ENCODE peak calls at places on chromosomes 4 and X, in eight cellular contexts. One of them, this sample, is unnamed.

GRCh38 chr4:36281384-36282106 is at the start of gene DTHD1:
- DNase-seq in effector CD4-positive, alpha-beta T cell: no peak
- DNase-seq in activated T-cell treated with anti-CD3 and anti-CD28 coated beads for 1 hour: no peak
- DNase-seq in MM.1S: no peak
- DNase-seq in SK-N-SH: no peak
- DNase-seq in ACHN: no peak
- DNase-seq in RCC 7860: no peak
- DNase-seq in cortex of kidney: no peak
- DNase-seq in this sample: no peak

GRCh38 chr4:161696957-161697356 is 466.8 kb downstream of the FSTL5 start:
- DNase-seq in MM.1S: no peak
- DNase-seq in activated T-cell treated with anti-CD3 and anti-CD28 coated beads for 1 hour: no peak
- DNase-seq in SK-N-SH: no peak
- DNase-seq in ACHN: no peak
- DNase-seq in effector CD4-positive, alpha-beta T cell: no peak
- DNase-seq in cortex of kidney: no peak
- DNase-seq in RCC 7860: no peak
- DNase-seq in this sample: no peak

GRCh38 chrX:3963980-3964379 is 250.5 kb upstream of the PRKX start:
- DNase-seq in SK-N-SH: no peak
- DNase-seq in cortex of kidney: no peak
- DNase-seq in MM.1S: peak; percentile 7
- DNase-seq in ACHN: no peak
- DNase-seq in effector CD4-positive, alpha-beta T cell: no peak
- DNase-seq in activated T-cell treated with anti-CD3 and anti-CD28 coated beads for 1 hour: no peak
- DNase-seq in RCC 7860: no peak
- DNase-seq in this sample: no peak

GRCh38 chr4:17619416-17620105 is 5.1 kb downstream of the MED28 start:
- DNase-seq in ACHN: no peak
- DNase-seq in effector CD4-positive, alpha-beta T cell: no peak
- DNase-seq in activated T-cell treated with anti-CD3 and anti-CD28 coated beads for 1 hour: no peak
- DNase-seq in MM.1S: no peak
- DNase-seq in SK-N-SH: no peak
- DNase-seq in cortex of kidney: no peak
- DNase-seq in RCC 7860: no peak
- DNase-seq in this sample: no peak

GRCh38 chr4:158826057-158826456 is 57.2 kb downstream of the FNIP2 start:
- DNase-seq in SK-N-SH: no peak
- DNase-seq in effector CD4-positive, alpha-beta T cell: no peak
- DNase-seq in RCC 7860: no peak
- DNase-seq in MM.1S: peak; percentile 82
- DNase-seq in ACHN: no peak
- DNase-seq in cortex of kidney: no peak
- DNase-seq in activated T-cell treated with anti-CD3 and anti-CD28 coated beads for 1 hour: no peak
- DNase-seq in this sample: no peak

GRCh38 chr4:19005211-19005610 is 983.7 kb upstream of the LCORL start:
- DNase-seq in RCC 7860: no peak
- DNase-seq in effector CD4-positive, alpha-beta T cell: no peak
- DNase-seq in cortex of kidney: no peak
- DNase-seq in ACHN: no peak
- DNase-seq in activated T-cell treated with anti-CD3 and anti-CD28 coated beads for 1 hour: no peak
- DNase-seq in SK-N-SH: no peak
- DNase-seq in MM.1S: no peak
- DNase-seq in this sample: no peak

GRCh38 chr4:151753056-151753455 is 7.8 kb downstream of the GATB start:
- DNase-seq in cortex of kidney: no peak
- DNase-seq in RCC 7860: no peak
- DNase-seq in effector CD4-positive, alpha-beta T cell: no peak
- DNase-seq in activated T-cell treated with anti-CD3 and anti-CD28 coated beads for 1 hour: no peak
- DNase-seq in ACHN: no peak
- DNase-seq in SK-N-SH: no peak
- DNase-seq in MM.1S: no peak
- DNase-seq in this sample: no peak

GRCh38 chr4:84499065-84499982 is at the start of gene NKX6-1:
- DNase-seq in ACHN: peak; percentile 94
- DNase-seq in RCC 7860: peak; percentile 54
- DNase-seq in effector CD4-positive, alpha-beta T cell: no peak
- DNase-seq in cortex of kidney: no peak
- DNase-seq in SK-N-SH: peak; percentile 92
- DNase-seq in activated T-cell treated with anti-CD3 and anti-CD28 coated beads for 1 hour: no peak
- DNase-seq in MM.1S: no peak
- DNase-seq in this sample: peak; percentile 96

GRCh38 chrX:7330971-7331746 is 183.2 kb upstream of the PUDP start:
- DNase-seq in cortex of kidney: no peak
- DNase-seq in effector CD4-positive, alpha-beta T cell: no peak
- DNase-seq in activated T-cell treated with anti-CD3 and anti-CD28 coated beads for 1 hour: no peak
- DNase-seq in MM.1S: no peak
- DNase-seq in RCC 7860: no peak
- DNase-seq in SK-N-SH: no peak
- DNase-seq in ACHN: no peak
- DNase-seq in this sample: no peak

GRCh38 chrX:136204571-136204970 is 46.6 kb downstream of the MAP7D3 start:
- DNase-seq in effector CD4-positive, alpha-beta T cell: no peak
- DNase-seq in ACHN: no peak
- DNase-seq in MM.1S: no peak
- DNase-seq in cortex of kidney: no peak
- DNase-seq in RCC 7860: peak; percentile 35
- DNase-seq in SK-N-SH: no peak
- DNase-seq in activated T-cell treated with anti-CD3 and anti-CD28 coated beads for 1 hour: no peak
- DNase-seq in this sample: no peak

GRCh38 chrX:53711446-53711845 is 24.9 kb upstream of the HUWE1 start:
- DNase-seq in activated T-cell treated with anti-CD3 and anti-CD28 coated beads for 1 hour: no peak
- DNase-seq in SK-N-SH: no peak
- DNase-seq in MM.1S: no peak
- DNase-seq in RCC 7860: no peak
- DNase-seq in ACHN: no peak
- DNase-seq in cortex of kidney: no peak
- DNase-seq in effector CD4-positive, alpha-beta T cell: no peak
- DNase-seq in this sample: no peak

GRCh38 chr4:109648266-109648996 is 54.8 kb downstream of the CASP6 start:
- DNase-seq in RCC 7860: no peak
- DNase-seq in SK-N-SH: peak; percentile 11
- DNase-seq in activated T-cell treated with anti-CD3 and anti-CD28 coated beads for 1 hour: no peak
- DNase-seq in cortex of kidney: no peak
- DNase-seq in ACHN: no peak
- DNase-seq in MM.1S: no peak
- DNase-seq in effector CD4-positive, alpha-beta T cell: peak; percentile 21
- DNase-seq in this sample: no peak

GRCh38 chr4:2694691-2695090 is 61.4 kb downstream of the TNIP2 start:
- DNase-seq in MM.1S: no peak
- DNase-seq in SK-N-SH: no peak
- DNase-seq in effector CD4-positive, alpha-beta T cell: no peak
- DNase-seq in ACHN: peak; percentile 87
- DNase-seq in activated T-cell treated with anti-CD3 and anti-CD28 coated beads for 1 hour: no peak
- DNase-seq in RCC 7860: peak; percentile 97
- DNase-seq in cortex of kidney: no peak
- DNase-seq in this sample: no peak

GRCh38 chr4:109406337-109406931 is 27.2 kb upstream of the SEC24B start:
- DNase-seq in activated T-cell treated with anti-CD3 and anti-CD28 coated beads for 1 hour: no peak
- DNase-seq in RCC 7860: peak; percentile 18
- DNase-seq in effector CD4-positive, alpha-beta T cell: peak; percentile 11
- DNase-seq in SK-N-SH: peak; percentile 29
- DNase-seq in ACHN: peak; percentile 52
- DNase-seq in MM.1S: peak; percentile 84
- DNase-seq in cortex of kidney: no peak
- DNase-seq in this sample: peak; percentile 57

GRCh38 chr4:184337907-184338306 is 120.2 kb upstream of the ENPP6 start:
- DNase-seq in cortex of kidney: no peak
- DNase-seq in RCC 7860: no peak
- DNase-seq in effector CD4-positive, alpha-beta T cell: no peak
- DNase-seq in SK-N-SH: no peak
- DNase-seq in activated T-cell treated with anti-CD3 and anti-CD28 coated beads for 1 hour: no peak
- DNase-seq in ACHN: no peak
- DNase-seq in MM.1S: no peak
- DNase-seq in this sample: no peak

GRCh38 chr4:41432889-41433288 is 105.1 kb upstream of the LIMCH1 start:
- DNase-seq in effector CD4-positive, alpha-beta T cell: no peak
- DNase-seq in cortex of kidney: no peak
- DNase-seq in RCC 7860: peak; percentile 17
- DNase-seq in ACHN: no peak
- DNase-seq in MM.1S: no peak
- DNase-seq in SK-N-SH: no peak
- DNase-seq in activated T-cell treated with anti-CD3 and anti-CD28 coated beads for 1 hour: no peak
- DNase-seq in this sample: no peak